ENCODE peak calls at places on chromosomes 7 and 10, in seven cellular contexts. Z, N, H, P, J, B and L are unnamed samples.
A peak's percentile ranks its signal among the peaks of the same experiment; 100 is the strongest.

GRCh38 chr10:49834201-49834600 is 72.1 kb upstream of the OGDHL start:
- DNase-seq in Z (no peak), N (no peak), H (no peak), P (no peak), J (no peak), B (no peak), L (no peak)

GRCh38 chr10:8346861-8347260 is 292.4 kb downstream of the GATA3 start:
- DNase-seq in Z (no peak), N (no peak), H (no peak), P (no peak), J (no peak), B (no peak), L (no peak)

GRCh38 chr7:102942883-102943261 is 30.1 kb downstream of the LRRC17 start:
- DNase-seq in Z (no peak), N (no peak), H (no peak), P (no peak), J (no peak), B (no peak), L (no peak)

GRCh38 chr7:7438851-7439250 is 96.8 kb downstream of the COL28A1 start:
- DNase-seq in Z (peak; percentile 99), N (no peak), H (no peak), P (no peak), J (no peak), B (no peak), L (no peak)

GRCh38 chr7:80259-81236 is 111.8 kb upstream of the FAM20C start:
- DNase-seq in Z (no peak), N (no peak), H (no peak), P (peak; percentile 24), J (peak; percentile 67), B (peak; percentile 13), L (no peak)

GRCh38 chr7:116630932-116631449 is 41.0 kb upstream of the MET start:
- DNase-seq in Z (peak; percentile 82), N (no peak), H (peak; percentile 89), P (peak; percentile 86), J (no peak), B (no peak), L (no peak)

GRCh38 chr10:104127411-104127810 is 5.4 kb downstream of the SFR1 start:
- DNase-seq in Z (no peak), N (no peak), H (peak; percentile 5), P (no peak), J (no peak), B (no peak), L (no peak)

GRCh38 chr10:79982861-79983260 is 34.0 kb upstream of the SFTPD start:
- DNase-seq in Z (no peak), N (no peak), H (no peak), P (no peak), J (no peak), B (no peak), L (no peak)

GRCh38 chr7:128361463-128362441 is at the start of gene PRRT4:
- DNase-seq in Z (no peak), N (no peak), H (peak; percentile 28), P (peak; percentile 40), J (peak; percentile 87), B (peak; percentile 33), L (no peak)

GRCh38 chr7:20598479-20599419 is 16.7 kb upstream of the ABCB5 start:
- DNase-seq in Z (peak; percentile 71), N (no peak), H (peak; percentile 8), P (no peak), J (no peak), B (no peak), L (no peak)

GRCh38 chr7:39265912-39266591 is 288.3 kb downstream of the POU6F2 start:
- DNase-seq in Z (no peak), N (peak; percentile 70), H (no peak), P (no peak), J (no peak), B (no peak), L (no peak)

GRCh38 chr7:105759670-105760548 is 116.5 kb downstream of the ATXN7L1 start:
- DNase-seq in Z (peak; percentile 71), N (no peak), H (peak; percentile 70), P (peak; percentile 49), J (no peak), B (peak; percentile 49), L (peak; percentile 60)

GRCh38 chr10:26804418-26805393 is 56.1 kb downstream of the ABI1 start:
- DNase-seq in Z (no peak), N (no peak), H (no peak), P (no peak), J (no peak), B (no peak), L (no peak)

GRCh38 chr7:123979876-123980275 is 53.0 kb downstream of the TMEM229A start:
- DNase-seq in Z (no peak), N (no peak), H (peak; percentile 16), P (no peak), J (no peak), B (no peak), L (no peak)

GRCh38 chr10:24917979-24918378 is 34.4 kb downstream of the PRTFDC1 start:
- DNase-seq in Z (no peak), N (no peak), H (no peak), P (no peak), J (no peak), B (no peak), L (no peak)

GRCh38 chr7:7808156-7808555 is 89.7 kb upstream of the RPA3 start:
- DNase-seq in Z (peak; percentile 87), N (no peak), H (no peak), P (no peak), J (no peak), B (no peak), L (no peak)

GRCh38 chr7:97117372-97118188 is at the start of gene SDHAF3:
- DNase-seq in Z (peak; percentile 97), N (peak; percentile 99), H (peak; percentile 99), P (peak; percentile 98), J (peak; percentile 99), B (peak; percentile 96), L (peak; percentile 90)

GRCh38 chr7:2104107-2104710 is 128.5 kb downstream of the MAD1L1 start:
- DNase-seq in Z (peak; percentile 93), N (peak; percentile 96), H (peak; percentile 72), P (peak; percentile 67), J (peak; percentile 91), B (peak; percentile 94), L (peak; percentile 56)

GRCh38 chr7:2103071-2103898 is 129.5 kb downstream of the MAD1L1 start:
- DNase-seq in Z (no peak), N (no peak), H (no peak), P (no peak), J (no peak), B (no peak), L (no peak)

GRCh38 chr7:2105917-2106316 is 126.8 kb downstream of the MAD1L1 start:
- DNase-seq in Z (no peak), N (no peak), H (no peak), P (no peak), J (no peak), B (no peak), L (no peak)

GRCh38 chr7:2105280-2105679 is 127.5 kb downstream of the MAD1L1 start:
- DNase-seq in Z (no peak), N (no peak), H (no peak), P (no peak), J (no peak), B (no peak), L (no peak)

DNA sequence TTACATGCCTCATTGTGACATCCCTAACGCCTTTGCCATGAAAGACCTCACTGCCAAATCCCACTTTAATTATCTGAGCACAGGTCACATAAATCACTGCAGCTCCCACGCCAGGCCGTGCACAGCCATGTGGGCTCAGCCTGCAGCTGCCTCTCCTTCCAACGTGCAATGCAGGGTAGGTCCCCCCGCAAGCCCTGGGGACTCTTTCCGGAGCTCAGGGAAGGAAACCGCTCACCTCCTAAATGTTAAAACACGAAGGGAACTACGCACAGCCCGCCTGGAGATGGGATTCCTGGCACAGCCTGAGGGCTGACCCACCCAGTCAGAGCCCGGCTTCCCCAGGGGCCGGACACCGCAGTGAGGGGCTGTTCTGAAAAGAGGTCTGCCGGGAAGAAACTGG is 128.0 kb downstream of the MAD1L1 start:
- DNase-seq in Z (no peak), N (no peak), H (no peak), P (no peak), J (no peak), B (peak; percentile 82), L (no peak)
- TF ChIP-seq POLR2A in Z (no peak), N (no peak), H (no peak), P (no peak), J (no peak), B (no peak), L (no peak)

GRCh38 chr7:108419961-108420360 is 36.3 kb downstream of the NRCAM start:
- DNase-seq in Z (no peak), N (no peak), H (no peak), P (no peak), J (no peak), B (no peak), L (no peak)
- H3K27ac ChIP-seq in Z (no peak overlapping the region), N (no peak overlapping the region), H (no peak overlapping the region), P (no peak overlapping the region), J (no peak overlapping the region), B (no peak overlapping the region), L (no peak overlapping the region)

GRCh38 chr7:77543910-77544309 is 6.8 kb downstream of the PTPN12 start:
- DNase-seq in Z (no peak), N (no peak), H (no peak), P (no peak), J (no peak), B (no peak), L (no peak)

GRCh38 chr7:77544523-77544922 is 7.4 kb downstream of the PTPN12 start:
- DNase-seq in Z (peak; percentile 24), N (no peak), H (no peak), P (no peak), J (no peak), B (no peak), L (no peak)

GRCh38 chr7:77542399-77542798 is 5.3 kb downstream of the PTPN12 start:
- DNase-seq in Z (peak; percentile 53), N (no peak), H (no peak), P (no peak), J (no peak), B (no peak), L (no peak)

GRCh38 chr7:77540402-77540822 is 3.3 kb downstream of the PTPN12 start:
- DNase-seq in Z (no peak), N (no peak), H (no peak), P (no peak), J (no peak), B (no peak), L (no peak)

GRCh38 chr7:77542895-77543294 is 5.8 kb downstream of the PTPN12 start:
- DNase-seq in Z (no peak), N (no peak), H (no peak), P (no peak), J (no peak), B (no peak), L (no peak)
- TF ChIP-seq POLR2A in Z (no peak), N (no peak), H (no peak), P (no peak), J (no peak), B (no peak), L (no peak)

GRCh38 chr10:21976280-21976679 is 27.2 kb downstream of the DNAJC1 start:
- DNase-seq in Z (no peak), N (no peak), H (no peak), P (no peak), J (no peak), B (no peak), L (no peak)

GRCh38 chr10:21976739-21977138 is 26.8 kb downstream of the DNAJC1 start:
- DNase-seq in Z (peak; percentile 13), N (no peak), H (no peak), P (no peak), J (no peak), B (no peak), L (no peak)

GRCh38 chr10:21969326-21970287 is 33.9 kb downstream of the DNAJC1 start:
- DNase-seq in Z (peak; percentile 45), N (no peak), H (no peak), P (no peak), J (no peak), B (no peak), L (no peak)

GRCh38 chr10:21975378-21975990 is 28.0 kb downstream of the DNAJC1 start:
- DNase-seq in Z (no peak), N (no peak), H (no peak), P (no peak), J (no peak), B (no peak), L (no peak)

GRCh38 chr10:21972584-21972983 is 30.9 kb downstream of the DNAJC1 start:
- DNase-seq in Z (no peak), N (no peak), H (no peak), P (no peak), J (no peak), B (no peak), L (no peak)
- H3K27ac ChIP-seq in Z (no peak overlapping the region), N (no peak overlapping the region), H (no peak overlapping the region), P (no peak overlapping the region), J (no peak overlapping the region), B (no peak overlapping the region), L (no peak overlapping the region)